ENCODE peak calls at places on chromosomes 3 and 15, in six cellular contexts. T is stomach, B is SK-N-SH, X is tibial nerve, W is sigmoid colon, Z is transverse colon. L is an unnamed sample.

GRCh38 chr3:136942796-136943195 is 15.0 kb upstream of the IL20RB start:
- DNase-seq in Z (no peak), T (no peak), B (no peak), W (no peak), X (no peak), L (no peak)

GRCh38 chr3:189833996-189834395 is 202.8 kb downstream of the TP63 start:
- DNase-seq in W (no peak), T (no peak), B (no peak), X (no peak), Z (no peak), L (no peak)

GRCh38 chr15:90930861-90931629 is 1.3 kb downstream of the HDDC3 start:
- DNase-seq in T (no peak), W (peak), B (no peak), X (no peak), Z (no peak), L (peak)

GRCh38 chr15:55403531-55403930 is 4.6 kb downstream of the CCPG1 start:
- DNase-seq in Z (no peak), X (no peak), T (no peak), W (no peak), B (no peak), L (no peak)

GRCh38 chr15:48677821-48678220 is 32.3 kb upstream of the FBN1 start:
- DNase-seq in B (no peak), T (no peak), X (no peak), W (no peak), Z (no peak), L (no peak)

GRCh38 chr15:58522391-58522790 is 90.6 kb downstream of the LIPC start:
- DNase-seq in B (no peak), Z (no peak), X (no peak), T (no peak), W (no peak), L (no peak)

GRCh38 chr3:178084938-178085816 is 451.1 kb upstream of the KCNMB2 start:
- DNase-seq in T (peak), Z (peak), X (peak), W (peak), B (peak), L (peak)

GRCh38 chr3:187017511-187018230 is 87.3 kb downstream of the ST6GAL1 start:
- DNase-seq in Z (no peak), X (no peak), T (no peak), W (no peak), B (no peak), L (no peak)

GRCh38 chr15:99117563-99118257 is 12.8 kb downstream of the SYNM start:
- DNase-seq in X (no peak), W (peak), Z (no peak), T (no peak), B (no peak), L (no peak)

GRCh38 chr3:197023998-197024651 is 5.5 kb downstream of the MELTF start:
- DNase-seq in B (no peak), Z (no peak), T (no peak), W (no peak), X (no peak), L (no peak)

GRCh38 chr15:73727330-73728018 is 25.7 kb downstream of the INSYN1 start:
- DNase-seq in B (no peak), Z (no peak), X (no peak), T (no peak), W (no peak), L (no peak)

GRCh38 chr15:35107122-35107521 is 22.0 kb upstream of the NANOGP8 start:
- DNase-seq in Z (no peak), X (no peak), T (no peak), B (no peak), W (no peak), L (no peak)

GRCh38 chr3:187767266-187768032 is 22.2 kb upstream of the BCL6 start:
- DNase-seq in Z (no peak), W (no peak), T (no peak), B (no peak), X (no peak), L (no peak)

GRCh38 chr3:124275421-124275820 is 283.5 kb upstream of the ROPN1 start:
- DNase-seq in X (no peak), W (peak), Z (peak), T (no peak), B (no peak), L (peak)

GRCh38 chr3:14425574-14426304 is 23.3 kb downstream of the SLC6A6 start:
- DNase-seq in Z (peak), X (no peak), W (no peak), T (peak), B (no peak), L (no peak)

GRCh38 chr3:49523756-49524747 is 30.2 kb upstream of the BSN start:
- DNase-seq in Z (no peak), W (no peak), T (no peak), B (no peak), X (no peak), L (no peak)

GRCh38 chr15:81163961-81164800 is 30.1 kb downstream of the CFAP161 start:
- DNase-seq in X (no peak), T (no peak), Z (no peak), B (no peak), W (no peak), L (no peak)

GRCh38 chr3:31621314-31621713 is 88.6 kb downstream of the STT3B start:
- DNase-seq in W (no peak), X (no peak), Z (no peak), B (no peak), T (no peak), L (no peak)
- TF ChIP-seq EP300 in W (no peak), X (no peak), Z (no peak), B (no peak), T (no peak), L (no peak)

GRCh38 chr3:171028779-171029232 is 2.3 kb upstream of the SLC2A2 start:
- DNase-seq in X (peak), Z (no peak), B (no peak), T (no peak), W (no peak), L (no peak)
- TF ChIP-seq EP300 in X (peak), Z (no peak), B (peak), T (no peak), W (no peak), L (no peak)

GRCh38 chr15:65521355-65521754 is 3.9 kb upstream of the DPP8 start:
- DNase-seq in X (no peak), B (no peak), T (no peak), W (no peak), Z (no peak), L (no peak)

GRCh38 chr15:65517866-65518207 is 348 bp upstream of the DPP8 start:
- DNase-seq in W (no peak), Z (no peak), T (no peak), B (no peak), X (no peak), L (no peak)

GRCh38 chr15:65518633-65519285 is 1.3 kb upstream of the DPP8 start:
- DNase-seq in X (no peak), B (no peak), Z (no peak), T (no peak), W (no peak), L (no peak)

GRCh38 chr15:65519781-65520299 is 2.4 kb upstream of the DPP8 start:
- DNase-seq in Z (no peak), T (no peak), X (no peak), W (no peak), B (no peak), L (no peak)

GRCh38 chr15:65516997-65517865 is at the start of gene DPP8:
- DNase-seq in Z (peak), T (peak), B (peak), X (peak), W (peak), L (peak)
- TF ChIP-seq EP300 in Z (no peak), T (no peak), B (no peak), X (peak), W (no peak), L (no peak)

DNA sequence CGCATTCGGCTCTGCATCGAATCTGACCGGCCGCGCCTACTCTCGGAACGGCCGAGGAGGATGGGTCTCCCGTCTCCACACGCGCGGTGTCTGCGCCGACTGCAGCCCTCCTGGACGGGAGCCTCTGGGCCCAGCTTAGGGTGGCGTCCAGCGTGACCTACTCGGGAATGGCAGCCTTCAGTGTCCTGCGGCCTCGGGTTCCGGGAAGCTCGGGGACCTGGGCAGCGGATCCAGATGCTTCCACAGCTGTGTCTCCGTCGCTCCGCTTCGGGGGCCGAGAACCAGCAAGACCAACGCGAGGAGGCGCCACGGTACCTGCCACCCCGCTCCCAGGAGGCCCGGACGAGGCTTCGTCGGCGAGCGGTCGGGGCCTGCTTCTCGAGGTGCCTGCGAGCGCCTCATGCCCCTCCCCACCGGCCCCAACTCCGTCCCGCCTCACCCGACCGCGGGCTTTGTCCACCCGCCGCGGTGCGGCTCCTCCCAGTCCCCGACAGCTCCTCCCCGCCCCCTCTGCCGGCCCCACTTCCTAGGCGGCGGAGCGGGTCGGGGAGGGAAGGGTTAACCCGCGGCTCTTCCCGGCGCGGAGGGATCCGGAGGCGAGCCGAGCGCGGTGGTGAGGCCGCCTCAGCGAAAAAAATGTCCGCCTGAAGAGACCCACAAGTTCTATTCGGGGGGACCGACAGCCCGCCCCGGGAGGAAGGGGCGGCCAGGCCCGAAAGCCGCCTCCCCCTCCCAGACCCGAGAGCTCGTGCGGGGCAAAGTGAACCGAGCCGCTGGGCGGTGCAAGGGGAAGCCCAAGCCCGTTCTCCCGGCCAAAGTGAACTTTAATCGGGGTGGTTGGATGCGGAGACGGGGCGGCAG is at the start of gene TCF12:
- DNase-seq in T (peak), W (peak), X (peak), Z (peak), B (peak), L (peak)
- TF ChIP-seq EP300 in T (no peak), W (peak), X (peak), Z (no peak), B (peak), L (no peak)

GRCh38 chr3:95049841-95050240 is 987.0 kb downstream of the NSUN3 start:
- DNase-seq in T (no peak), Z (no peak), W (no peak), X (no peak), B (no peak), L (no peak)

GRCh38 chr3:95055288-95055687 is 992.4 kb downstream of the NSUN3 start:
- DNase-seq in Z (no peak), W (no peak), X (no peak), T (no peak), B (no peak), L (no peak)
- TF ChIP-seq EP300 in Z (no peak), W (no peak), X (no peak), T (no peak), B (no peak), L (no peak)

L was measured in ovary.